ENCODE peak calls at places on chromosomes 13 and 19, in four cellular contexts. One of them, this sample, is unnamed.

GRCh38 chr13:112443191-112444000 is 67.2 kb downstream of the SPACA7 start:
- DNase-seq in NCI-H1105: no peak
- DNase-seq in anterior cingulate cortex: no peak
- DNase-seq in astrocyte of the spinal cord: no peak
- DNase-seq in this sample: no peak

GRCh38 chr13:101205408-101205807 is 210.9 kb downstream of the NALCN start:
- DNase-seq in astrocyte of the spinal cord: no peak
- DNase-seq in anterior cingulate cortex: no peak
- DNase-seq in NCI-H1105: no peak
- DNase-seq in this sample: no peak

GRCh38 chr13:101080616-101081015 is 335.7 kb downstream of the NALCN start:
- DNase-seq in anterior cingulate cortex: no peak
- DNase-seq in astrocyte of the spinal cord: no peak
- DNase-seq in NCI-H1105: no peak
- DNase-seq in this sample: no peak

GRCh38 chr19:7348587-7349230 is at the start of gene ARHGEF18:
- DNase-seq in NCI-H1105: no peak
- DNase-seq in astrocyte of the spinal cord: no peak
- DNase-seq in anterior cingulate cortex: peak
- DNase-seq in this sample: no peak

GRCh38 chr13:20394506-20394905 is 131.2 kb downstream of the CRYL1 start:
- DNase-seq in anterior cingulate cortex: no peak
- DNase-seq in NCI-H1105: no peak
- DNase-seq in astrocyte of the spinal cord: no peak
- DNase-seq in this sample: no peak

GRCh38 chr13:31896427-31896826 is 135.1 kb upstream of the FRY start:
- DNase-seq in astrocyte of the spinal cord: peak
- DNase-seq in anterior cingulate cortex: no peak
- DNase-seq in NCI-H1105: no peak
- DNase-seq in this sample: no peak

GRCh38 chr19:17496337-17496997 is 15.0 kb upstream of the PGLS start:
- DNase-seq in anterior cingulate cortex: peak
- DNase-seq in astrocyte of the spinal cord: peak
- DNase-seq in NCI-H1105: peak
- DNase-seq in this sample: peak

GRCh38 chr13:109738298-109738746 is 48.1 kb downstream of the IRS2 start:
- DNase-seq in NCI-H1105: no peak
- DNase-seq in anterior cingulate cortex: peak
- DNase-seq in astrocyte of the spinal cord: no peak
- DNase-seq in this sample: no peak

GRCh38 chr13:50275392-50276063 is 260.3 kb downstream of the KCNRG start:
- DNase-seq in NCI-H1105: no peak
- DNase-seq in astrocyte of the spinal cord: no peak
- DNase-seq in anterior cingulate cortex: no peak
- DNase-seq in this sample: no peak

GRCh38 chr19:6219592-6220290 is 60.0 kb downstream of the MLLT1 start:
- DNase-seq in astrocyte of the spinal cord: no peak
- DNase-seq in NCI-H1105: no peak
- DNase-seq in anterior cingulate cortex: no peak
- DNase-seq in this sample: no peak

GRCh38 chr19:42081584-42082258 is 5.8 kb downstream of the ZNF574 start:
- DNase-seq in NCI-H1105: no peak
- DNase-seq in anterior cingulate cortex: no peak
- DNase-seq in astrocyte of the spinal cord: peak
- DNase-seq in this sample: peak

GRCh38 chr19:20153281-20153680 is 13.7 kb upstream of the ZNF486 start:
- DNase-seq in NCI-H1105: no peak
- DNase-seq in astrocyte of the spinal cord: no peak
- DNase-seq in anterior cingulate cortex: no peak
- DNase-seq in this sample: no peak

GRCh38 chr13:62123409-62123808 is 707.8 kb upstream of the PCDH20 start:
- DNase-seq in anterior cingulate cortex: no peak
- DNase-seq in astrocyte of the spinal cord: no peak
- DNase-seq in NCI-H1105: no peak
- DNase-seq in this sample: no peak

GRCh38 chr19:54517483-54517882 is 14.9 kb downstream of the LAIR2 start:
- DNase-seq in anterior cingulate cortex: no peak
- DNase-seq in astrocyte of the spinal cord: peak
- DNase-seq in NCI-H1105: peak
- DNase-seq in this sample: peak